ENCODE peak calls at places on chromosomes 1 and 21, in five cellular contexts. K is neuronal stem cell, U is fibroblast of lung, N is tibial nerve, S is uterus. L is an unnamed sample.

GRCh38 chr1:157047064-157047410 is 1.5 kb upstream of the ARHGEF11 start:
- DNase-seq in S (no peak), K (no peak), N (no peak), U (no peak), L (no peak)

GRCh38 chr1:30244801-30245200 is 478.6 kb downstream of the MATN1 start:
- DNase-seq in N (no peak), U (no peak), K (no peak), S (no peak), L (no peak)

GRCh38 chr1:29811247-29811646 is 574.9 kb downstream of the PTPRU start:
- DNase-seq in N (no peak), K (no peak), U (no peak), S (no peak), L (no peak)

GRCh38 chr1:243294723-243295121 is 38.9 kb downstream of the SDCCAG8 start:
- DNase-seq in S (no peak), U (peak; percentile 31), K (no peak), N (no peak), L (no peak)

GRCh38 chr1:29519733-29520132 is 283.4 kb downstream of the PTPRU start:
- DNase-seq in N (no peak), K (no peak), S (no peak), U (no peak), L (no peak)

GRCh38 chr1:93798301-93798700 is 80.7 kb downstream of the DNTTIP2 start:
- DNase-seq in S (no peak), U (peak; percentile 82), K (no peak), N (no peak), L (no peak)

GRCh38 chr21:40696246-40696645 is 150.7 kb downstream of the DSCAM start:
- DNase-seq in S (no peak), K (no peak), U (no peak), N (no peak), L (no peak)

GRCh38 chr1:109186704-109187071 is 27.0 kb upstream of the SARS1 start:
- DNase-seq in K (no peak), S (peak; percentile 45), N (no peak), U (peak; percentile 74), L (no peak)

GRCh38 chr21:42063578-42064521 is 7.3 kb upstream of the UMODL1 start:
- DNase-seq in N (no peak), S (no peak), U (no peak), K (no peak), L (no peak)

GRCh38 chr1:58884706-58885661 is 101.1 kb upstream of the JUN start:
- DNase-seq in S (no peak), U (no peak), N (peak; percentile 67), K (no peak), L (no peak)

GRCh38 chr21:35400233-35400939 is 351.3 kb upstream of the RUNX1 start:
- DNase-seq in N (peak; percentile 16), K (peak; percentile 12), U (peak; percentile 85), S (no peak), L (peak; percentile 34)

GRCh38 chr1:236292425-236292824 is 10.7 kb upstream of the ERO1B start:
- DNase-seq in S (no peak), K (no peak), N (no peak), U (no peak), L (no peak)

GRCh38 chr1:231563253-231563652 is 34.8 kb downstream of the TSNAX start:
- DNase-seq in S (no peak), N (no peak), U (peak; percentile 8), K (no peak), L (no peak)

GRCh38 chr1:190599677-190600076 is 122.0 kb upstream of the BRINP3 start:
- DNase-seq in K (no peak), U (no peak), N (no peak), S (no peak), L (no peak)

GRCh38 chr1:228228601-228229074 is 20.8 kb downstream of the OBSCN start:
- DNase-seq in N (no peak), K (no peak), S (no peak), U (peak; percentile 94), L (no peak)

GRCh38 chr1:30512253-30512921 is 211.0 kb downstream of the MATN1 start:
- DNase-seq in U (no peak), S (no peak), K (no peak), N (no peak), L (no peak)

GRCh38 chr21:14092834-14093560 is 117.8 kb downstream of the LIPI start:
- DNase-seq in U (no peak), S (no peak), N (no peak), K (no peak), L (no peak)

GRCh38 chr1:237211540-237211939 is 169.6 kb downstream of the RYR2 start:
- DNase-seq in N (no peak), K (no peak), U (no peak), S (no peak), L (no peak)

GRCh38 chr1:6623269-6623965 is 1.3 kb upstream of the THAP3 start:
- DNase-seq in N (no peak), U (no peak), S (no peak), K (no peak), L (no peak)

GRCh38 chr1:6624712-6625578 is at the start of gene THAP3:
- DNase-seq in K (peak; percentile 87), N (peak; percentile 74), S (peak; percentile 85), U (peak; percentile 93), L (peak; percentile 86)

GRCh38 chr1:6627841-6628545 is 3.3 kb downstream of the THAP3 start:
- DNase-seq in K (no peak), N (no peak), U (no peak), S (no peak), L (no peak)

GRCh38 chr1:6627031-6627430 is 2.4 kb downstream of the THAP3 start:
- DNase-seq in U (no peak), N (no peak), K (no peak), S (no peak), L (no peak)

DNA sequence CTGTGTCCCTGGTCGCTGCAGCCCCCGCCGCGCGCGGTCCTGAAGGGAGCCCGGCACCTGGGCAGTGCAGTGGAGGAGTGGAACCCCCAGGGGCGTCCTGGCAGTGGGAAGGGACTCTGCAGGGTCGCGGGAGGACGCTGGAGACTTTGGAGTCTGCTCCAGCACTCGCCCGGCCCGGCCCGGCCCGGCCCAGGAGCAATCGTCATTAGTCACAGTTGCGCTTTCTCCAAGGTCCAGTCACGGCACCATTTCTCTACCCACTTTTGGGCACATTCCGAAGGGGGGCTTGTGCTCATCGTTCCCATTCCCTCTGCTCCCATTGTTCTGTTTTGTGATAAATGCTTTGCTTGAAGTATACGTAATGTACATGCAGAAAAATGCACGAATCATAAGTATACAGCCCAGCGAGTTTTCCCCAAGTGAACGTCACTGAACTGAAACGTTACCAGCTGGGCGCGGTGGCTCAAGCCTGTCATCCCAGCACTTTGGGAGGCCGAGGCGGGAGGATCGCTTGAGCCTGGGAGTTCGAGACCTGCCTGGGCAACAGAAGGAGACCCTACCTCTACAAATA is 996 bp downstream of the THAP3 start:
- DNase-seq in K (no peak), S (no peak), U (peak; percentile 69), N (no peak), L (no peak)
- H3K27ac ChIP-seq in K (no peak overlapping the region), S (peak overlapping the region; percentile 90), U (peak overlapping the region; percentile 82), N (peak overlapping the region; percentile 82), L (peak overlapping the region; percentile 55)

GRCh38 chr1:113169591-113169990 is 96.6 kb downstream of the LRIG2 start:
- DNase-seq in K (no peak), N (no peak), U (no peak), S (no peak), L (no peak)
- H3K27ac ChIP-seq in K (no peak overlapping the region), N (no peak overlapping the region), U (no peak overlapping the region), S (no peak overlapping the region), L (no peak overlapping the region)

GRCh38 chr1:99850458-99850974 is 355 bp downstream of the AGL start:
- DNase-seq in K (no peak), U (no peak), S (no peak), N (no peak), L (no peak)

GRCh38 chr1:99849744-99850457 is at the start of gene AGL:
- DNase-seq in N (peak; percentile 56), K (peak; percentile 78), U (peak; percentile 74), S (peak; percentile 82), L (peak; percentile 86)

GRCh38 chr1:99851850-99852454 is 1.8 kb downstream of the AGL start:
- DNase-seq in S (no peak), U (no peak), N (no peak), K (no peak), L (no peak)

GRCh38 chr1:99849413-99849743 is 783 bp upstream of the AGL start:
- DNase-seq in N (no peak), K (no peak), S (no peak), U (peak; percentile 8), L (no peak)

DNA sequence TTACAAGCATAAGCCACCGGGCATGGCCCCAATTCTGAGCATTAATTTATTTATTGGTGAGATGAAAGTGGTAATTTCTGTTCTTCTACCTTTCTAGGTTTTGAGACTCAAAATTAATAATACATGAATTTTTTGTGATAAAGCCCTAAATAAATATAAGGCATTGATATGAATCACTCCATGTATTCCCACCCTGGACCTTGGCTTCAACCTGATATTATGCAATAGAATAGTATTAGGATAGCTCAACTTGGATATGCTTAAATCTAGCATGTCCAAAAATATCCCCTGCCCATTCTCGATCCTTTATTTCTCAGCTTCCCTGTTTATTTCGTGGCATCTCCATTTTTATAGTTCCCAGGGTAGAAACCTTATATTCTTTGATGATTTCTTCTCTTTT is 2.5 kb downstream of the AGL start:
- DNase-seq in K (no peak), N (no peak), U (peak; percentile 13), S (no peak), L (no peak)
- H3K27ac ChIP-seq in K (no peak overlapping the region), N (no peak overlapping the region), U (no peak overlapping the region), S (no peak overlapping the region), L (no peak overlapping the region)

DNA sequence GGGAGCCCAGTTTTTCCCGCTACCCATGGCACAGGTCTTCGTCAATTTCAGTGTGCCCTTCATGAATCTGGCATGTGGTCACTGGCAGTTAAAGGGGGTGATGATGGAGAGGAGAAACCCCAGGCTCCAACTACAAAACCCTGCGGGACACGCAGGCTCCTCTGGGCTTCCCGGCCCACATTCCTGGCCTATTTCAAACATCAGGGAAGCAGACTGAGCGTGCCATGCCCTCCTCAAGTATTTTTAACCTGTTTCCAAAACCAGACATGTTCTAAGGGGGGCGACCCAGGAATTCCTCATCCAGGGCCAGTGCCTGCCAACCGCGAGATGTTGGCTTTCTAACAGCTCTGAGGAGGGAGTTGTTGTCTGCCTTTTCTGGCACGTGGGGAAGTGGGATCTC is 85.2 kb downstream of the CAPZB start:
- DNase-seq in N (no peak), U (no peak), K (no peak), S (no peak), L (no peak)
- H3K27ac ChIP-seq in N (no peak overlapping the region), U (no peak overlapping the region), K (no peak overlapping the region), S (peak overlapping the region; percentile 44), L (no peak overlapping the region)

GRCh38 chr1:182589520-182589919 is 464 bp upstream of the RNASEL start:
- DNase-seq in K (no peak), N (no peak), U (no peak), S (no peak), L (no peak)
- H3K27ac ChIP-seq in K (no peak overlapping the region), N (peak overlapping the region; percentile 97), U (no peak overlapping the region), S (peak overlapping the region; percentile 98), L (peak overlapping the region; percentile 96)